ENCODE peak calls at places on chromosomes 5 and 9, in eight cellular contexts. G is neural progenitor cell, T is NCI-H1930, Z is AG09309, P is H9, B is Caco-2, K is nucleus accumbens, C is RWPE1. E is an unnamed sample.

GRCh38 chr9:124803911-124804310 is 27.0 kb downstream of the OLFML2A start:
- DNase-seq in G (no peak), T (no peak), Z (no peak), P (no peak), B (no peak), K (no peak), C (no peak), E (no peak)

GRCh38 chr5:113043491-113043931 is 66.9 kb downstream of the DCP2 start:
- DNase-seq in G (peak), T (no peak), Z (no peak), P (peak), B (no peak), K (peak), C (peak), E (no peak)

GRCh38 chr5:108579236-108579635 is 168.5 kb upstream of the FER start:
- DNase-seq in G (no peak), T (no peak), Z (no peak), P (peak), B (no peak), K (no peak), C (no peak), E (no peak)

GRCh38 chr5:169893010-169893409 is 87.3 kb downstream of the INSYN2B start:
- DNase-seq in G (no peak), T (no peak), Z (no peak), P (no peak), B (no peak), K (no peak), C (no peak), E (no peak)

GRCh38 chr9:129093602-129094386 is 12.9 kb downstream of the DOLPP1 start:
- DNase-seq in G (no peak), T (no peak), Z (no peak), P (no peak), B (no peak), K (no peak), C (no peak), E (no peak)

GRCh38 chr5:146906803-146907202 is 28.2 kb upstream of the PPP2R2B start:
- DNase-seq in G (peak), T (no peak), Z (no peak), P (peak), B (peak), K (no peak), C (no peak), E (no peak)

GRCh38 chr5:88889165-88890069 is 6.4 kb upstream of the MEF2C start:
- DNase-seq in G (peak), T (peak), Z (no peak), P (peak), B (no peak), K (peak), C (no peak), E (no peak)

GRCh38 chr9:76441551-76442322 is 17.2 kb upstream of the GCNT1 start:
- DNase-seq in G (no peak), T (no peak), Z (no peak), P (no peak), B (no peak), K (no peak), C (no peak), E (peak)

GRCh38 chr5:14218011-14218410 is 74.9 kb downstream of the TRIO start:
- DNase-seq in G (no peak), T (no peak), Z (no peak), P (no peak), B (no peak), K (no peak), C (no peak), E (no peak)

GRCh38 chr5:175383350-175383749 is 60.6 kb downstream of the DRD1 start:
- DNase-seq in G (no peak), T (no peak), Z (no peak), P (no peak), B (no peak), K (peak), C (no peak), E (no peak)

E was measured in HS-27A.